ENCODE peak calls at places on chromosomes 4 and X, in seven cellular contexts. D is putamen, C is NCI-H2171 treated with DMSO at 0.1 percent for 48 hours, Q is fibroblast of lung, O is osteocyte, S is natural killer cell, V is GM12891. R is an unnamed sample.

GRCh38 chrX:80513620-80514019 is 93.4 kb downstream of the TENT5D start:
- DNase-seq in Q (no peak), D (no peak), S (no peak), O (no peak), V (no peak), C (no peak), R (no peak)

GRCh38 chr4:115841873-115842272 is 728.5 kb upstream of the NDST4 start:
- DNase-seq in V (no peak), O (no peak), Q (no peak), C (no peak), S (no peak), D (no peak), R (no peak)

GRCh38 chr4:4735870-4736269 is 123.6 kb upstream of the MSX1 start:
- DNase-seq in O (no peak), S (no peak), C (no peak), D (no peak), V (no peak), Q (peak), R (peak)

GRCh38 chr4:130359537-130359936 is 1263.6 kb downstream of the C4orf33 start:
- DNase-seq in C (no peak), O (no peak), V (no peak), S (no peak), D (peak), Q (peak), R (no peak)

GRCh38 chr4:25875281-25875745 is 12.5 kb upstream of the SEL1L3 start:
- DNase-seq in S (no peak), O (no peak), V (no peak), Q (no peak), D (no peak), C (no peak), R (no peak)

GRCh38 chr4:153152453-153153338 is 51.5 kb upstream of the TRIM2 start:
- DNase-seq in V (peak), C (peak), S (no peak), Q (peak), O (no peak), D (no peak), R (peak)

GRCh38 chr4:112895785-112896184 is 153.7 kb upstream of the ANK2 start:
- DNase-seq in D (peak), Q (peak), V (no peak), S (no peak), O (no peak), C (no peak), R (no peak)

GRCh38 chr4:105605493-105605892 is 53.1 kb downstream of the ARHGEF38 start:
- DNase-seq in D (no peak), V (no peak), O (no peak), C (no peak), S (no peak), Q (peak), R (no peak)

GRCh38 chrX:75230296-75230695 is 43.6 kb upstream of the UPRT start:
- DNase-seq in D (no peak), O (no peak), V (no peak), C (peak), S (no peak), Q (no peak), R (no peak)

GRCh38 chr4:139913398-139913990 is 240.5 kb downstream of the MAML3 start:
- DNase-seq in O (no peak), C (peak), Q (peak), V (no peak), D (no peak), S (no peak), R (no peak)

GRCh38 chrX:21153503-21153902 is 220.7 kb upstream of the CNKSR2 start:
- DNase-seq in Q (peak), V (no peak), S (no peak), D (no peak), C (no peak), O (no peak), R (no peak)

GRCh38 chr4:38563703-38564490 is 100.1 kb upstream of the KLF3 start:
- DNase-seq in C (peak), D (peak), O (no peak), S (no peak), Q (peak), V (no peak), R (no peak)

GRCh38 chrX:43970528-43970927 is 2.7 kb downstream of the NDP start:
- DNase-seq in V (no peak), Q (peak), O (no peak), C (peak), S (no peak), D (no peak), R (no peak)

R was measured in sciatic nerve.